ENCODE peak calls at places on chromosomes 2 and 18, in ten cellular contexts. D is HL-60, R is WTC11, K is LHCN-M2, N is RKO, Q is amniotic epithelial cell, I is activated T-cell treated with anti-CD3 and anti-CD28 coated beads for 1 hour, M is left kidney, U is astrocyte of the spinal cord, G is lung. L is an unnamed sample.

GRCh38 chr2:147945660-147946059 is 74.9 kb downstream of the ORC4 start:
- DNase-seq in D (no peak), R (no peak), K (peak), N (peak), Q (peak), I (no peak), M (peak), U (peak), G (no peak), L (no peak)

GRCh38 chr2:239756392-239757153 is 268.6 kb downstream of the NDUFA10 start:
- DNase-seq in D (no peak), R (no peak), K (peak), N (no peak), Q (no peak), I (no peak), M (peak), U (peak), G (no peak), L (no peak)

GRCh38 chr2:18855027-18855426 is 265.7 kb upstream of the NT5C1B start:
- DNase-seq in D (no peak), R (no peak), K (peak), N (peak), Q (peak), I (no peak), M (no peak), U (no peak), G (no peak), L (no peak)

GRCh38 chr18:37567994-37568359 is 2.4 kb upstream of the CELF4 start:
- DNase-seq in D (no peak), R (no peak), K (no peak), N (no peak), Q (no peak), I (no peak), M (no peak), U (no peak), G (no peak), L (no peak)

GRCh38 chr2:154914606-154915005 is 216.1 kb downstream of the KCNJ3 start:
- DNase-seq in D (no peak), R (no peak), K (no peak), N (no peak), Q (no peak), I (no peak), M (no peak), U (no peak), G (no peak), L (no peak)

GRCh38 chr2:201987426-201987825 is 46.2 kb upstream of the FZD7 start:
- DNase-seq in D (no peak), R (no peak), K (peak), N (no peak), Q (no peak), I (no peak), M (no peak), U (peak), G (no peak), L (no peak)

GRCh38 chr18:76756491-76757288 is 65.7 kb upstream of the ZNF236 start:
- DNase-seq in D (no peak), R (no peak), K (no peak), N (no peak), Q (no peak), I (no peak), M (peak), U (no peak), G (no peak), L (no peak)

GRCh38 chr18:74669136-74669798 is 71.6 kb downstream of the ZNF407 start:
- DNase-seq in D (no peak), R (no peak), K (no peak), N (no peak), Q (no peak), I (no peak), M (peak), U (no peak), G (no peak), L (no peak)